ENCODE peak calls at places on chromosomes 12 and 14, in eight cellular contexts. V is osteocyte, J is endothelial cell, R is dorsolateral prefrontal cortex, Z is breast epithelium, O is PC-3, H is fibroblast of pulmonary artery, N is PC-9. M is an unnamed sample.

GRCh38 chr12:128852885-128853284 is 393 bp upstream of the GLT1D1 start:
- DNase-seq in V (no peak), J (no peak), R (no peak), Z (no peak), O (no peak), H (no peak), N (no peak), M (no peak)

GRCh38 chr14:77580964-77581505 is 35.4 kb downstream of the SPTLC2 start:
- DNase-seq in V (no peak), J (no peak), R (no peak), Z (no peak), O (peak), H (peak), N (peak), M (peak)

GRCh38 chr12:30026621-30027234 is 243.0 kb upstream of the TMTC1 start:
- DNase-seq in V (no peak), J (no peak), R (no peak), Z (no peak), O (peak), H (peak), N (peak), M (peak)

GRCh38 chr12:93745304-93745703 is 68.1 kb downstream of the CRADD start:
- DNase-seq in V (no peak), J (no peak), R (no peak), Z (no peak), O (no peak), H (no peak), N (no peak), M (no peak)

GRCh38 chr14:96776791-96777190 is 20.4 kb upstream of the VRK1 start:
- DNase-seq in V (no peak), J (no peak), R (no peak), Z (no peak), O (no peak), H (no peak), N (no peak), M (no peak)

GRCh38 chr12:127054531-127054930 is 1212.4 kb upstream of the TMEM132C start:
- DNase-seq in V (no peak), J (no peak), R (no peak), Z (no peak), O (peak), H (peak), N (peak), M (no peak)

GRCh38 chr12:130337476-130338303 is at the start of gene PIWIL1:
- DNase-seq in V (no peak), J (no peak), R (no peak), Z (no peak), O (no peak), H (no peak), N (no peak), M (no peak)

GRCh38 chr12:4991373-4991772 is 52.3 kb upstream of the KCNA5 start:
- DNase-seq in V (no peak), J (no peak), R (no peak), Z (no peak), O (no peak), H (no peak), N (no peak), M (no peak)

GRCh38 chr12:112778400-112778799 is 13.1 kb upstream of the RPH3A start:
- DNase-seq in V (no peak), J (no peak), R (no peak), Z (no peak), O (no peak), H (no peak), N (no peak), M (no peak)

GRCh38 chr12:53483979-53484377 is 15.3 kb downstream of the MAP3K12 start:
- DNase-seq in V (no peak), J (no peak), R (no peak), Z (no peak), O (no peak), H (no peak), N (no peak), M (no peak)

GRCh38 chr14:23141706-23142467 is 22.8 kb upstream of the CEBPE start:
- DNase-seq in V (no peak), J (no peak), R (no peak), Z (peak), O (peak), H (peak), N (peak), M (no peak)

GRCh38 chr12:52437508-52437907 is 3.3 kb upstream of the KRT75 start:
- DNase-seq in V (no peak), J (no peak), R (no peak), Z (no peak), O (no peak), H (no peak), N (no peak), M (no peak)

GRCh38 chr12:102118874-102119273 is 1.0 kb downstream of the NUP37 start:
- DNase-seq in V (no peak), J (no peak), R (no peak), Z (no peak), O (no peak), H (no peak), N (no peak), M (no peak)

GRCh38 chr12:10709808-10710207 is 13.3 kb downstream of the YBX3 start:
- DNase-seq in V (no peak), J (no peak), R (no peak), Z (no peak), O (no peak), H (no peak), N (no peak), M (no peak)

GRCh38 chr12:58105225-58106119 is 164.1 kb downstream of the ATP23 start:
- DNase-seq in V (no peak), J (no peak), R (no peak), Z (no peak), O (peak), H (peak), N (no peak), M (no peak)
- TF ChIP-seq CTCF in V (peak), J (peak), R (no peak), Z (peak), O (peak), H (peak), N (peak), M (peak)

GRCh38 chr12:74538491-74539258 is 1.0 kb downstream of the ATXN7L3B start:
- DNase-seq in V (no peak), J (no peak), R (no peak), Z (no peak), O (peak), H (no peak), N (no peak), M (no peak)

GRCh38 chr12:74537126-74537706 is 419 bp upstream of the ATXN7L3B start:
- DNase-seq in V (no peak), J (no peak), R (no peak), Z (no peak), O (peak), H (peak), N (peak), M (peak)

GRCh38 chr12:74539765-74540526 is 2.3 kb downstream of the ATXN7L3B start:
- DNase-seq in V (no peak), J (no peak), R (no peak), Z (no peak), O (no peak), H (no peak), N (no peak), M (no peak)

GRCh38 chr12:74539261-74539660 is 1.6 kb downstream of the ATXN7L3B start:
- DNase-seq in V (no peak), J (no peak), R (no peak), Z (no peak), O (peak), H (no peak), N (no peak), M (no peak)

DNA sequence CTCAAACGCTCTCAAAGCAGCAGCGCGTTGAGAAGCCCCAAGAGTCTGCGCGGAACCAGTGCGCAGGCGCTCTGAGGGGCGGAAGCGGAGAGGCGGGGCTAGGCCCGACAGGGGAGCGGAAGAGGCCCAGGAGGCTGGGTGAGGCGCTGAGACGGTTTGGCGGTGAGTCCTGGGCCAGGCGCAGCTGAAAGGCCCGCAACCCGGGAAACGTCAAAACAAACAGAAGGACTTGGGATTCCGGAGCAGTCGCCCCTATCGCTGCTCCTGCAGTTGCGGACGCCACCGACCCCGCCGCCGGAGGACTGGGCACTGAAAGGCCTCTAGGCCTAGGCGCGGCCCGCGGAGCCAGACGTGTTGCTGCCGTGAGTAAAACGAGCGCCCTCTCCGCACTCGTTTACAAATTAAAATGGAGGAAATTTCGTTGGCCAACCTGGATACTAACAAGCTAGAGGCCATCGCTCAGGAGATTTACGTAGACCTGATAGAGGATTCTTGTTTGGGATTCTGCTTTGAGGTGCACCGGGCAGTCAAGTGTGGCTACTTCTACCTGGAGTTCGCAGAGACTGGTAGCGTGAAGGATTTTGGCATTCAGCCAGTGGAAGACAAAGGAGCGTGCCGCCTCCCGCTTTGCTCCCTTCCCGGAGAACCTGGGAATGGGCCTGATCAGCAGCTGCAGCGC is at the start of gene ATXN7L3B:
- DNase-seq in V (peak), J (peak), R (peak), Z (peak), O (peak), H (peak), N (peak), M (peak)
- TF ChIP-seq CTCF in V (no peak), J (no peak), R (no peak), Z (peak), O (no peak), H (no peak), N (no peak), M (no peak)

GRCh38 chr14:93978735-93979134 is 2.4 kb upstream of the ASB2 start:
- DNase-seq in V (no peak), J (no peak), R (no peak), Z (no peak), O (no peak), H (no peak), N (no peak), M (no peak)
- TF ChIP-seq CTCF in V (no peak), J (no peak), R (no peak), Z (no peak), O (no peak), H (no peak), N (no peak), M (no peak)

GRCh38 chr14:104724981-104725771 is 1.1 kb downstream of the ADSS1 start:
- DNase-seq in V (no peak), J (peak), R (no peak), Z (no peak), O (peak), H (peak), N (no peak), M (no peak)
- TF ChIP-seq CTCF in V (peak), J (no peak), R (no peak), Z (no peak), O (peak), H (peak), N (no peak), M (peak)

GRCh38 chr12:7907009-7907408 is 29.0 kb downstream of the SLC2A3 start:
- DNase-seq in V (no peak), J (peak), R (no peak), Z (no peak), O (peak), H (peak), N (peak), M (no peak)
- TF ChIP-seq CTCF in V (peak), J (peak), R (no peak), Z (no peak), O (peak), H (peak), N (peak), M (peak)

GRCh38 chr14:89236846-89237245 is 180.2 kb downstream of the FOXN3 start:
- DNase-seq in V (no peak), J (no peak), R (no peak), Z (no peak), O (no peak), H (no peak), N (no peak), M (no peak)

GRCh38 chr14:89241934-89242670 is 174.9 kb downstream of the FOXN3 start:
- DNase-seq in V (no peak), J (no peak), R (no peak), Z (no peak), O (peak), H (no peak), N (no peak), M (no peak)

GRCh38 chr14:89240414-89240813 is 176.6 kb downstream of the FOXN3 start:
- DNase-seq in V (no peak), J (no peak), R (no peak), Z (no peak), O (peak), H (peak), N (no peak), M (peak)

GRCh38 chr14:89241265-89241664 is 175.8 kb downstream of the FOXN3 start:
- DNase-seq in V (no peak), J (no peak), R (no peak), Z (no peak), O (no peak), H (no peak), N (no peak), M (no peak)

GRCh38 chr14:89237923-89238529 is 179.0 kb downstream of the FOXN3 start:
- DNase-seq in V (no peak), J (no peak), R (no peak), Z (no peak), O (peak), H (peak), N (no peak), M (no peak)
- TF ChIP-seq CTCF in V (peak), J (no peak), R (no peak), Z (peak), O (peak), H (peak), N (peak), M (peak)

GRCh38 chr12:131882804-131883520 is 11.5 kb upstream of the ULK1 start:
- DNase-seq in V (no peak), J (no peak), R (no peak), Z (no peak), O (peak), H (no peak), N (peak), M (no peak)
- TF ChIP-seq CTCF in V (peak), J (no peak), R (no peak), Z (no peak), O (no peak), H (no peak), N (no peak), M (no peak)

GRCh38 chr12:58931518-58931917 is 11.2 kb upstream of the LRIG3 start:
- DNase-seq in V (no peak), J (no peak), R (no peak), Z (no peak), O (no peak), H (no peak), N (no peak), M (no peak)
- TF ChIP-seq CTCF in V (no peak), J (no peak), R (no peak), Z (no peak), O (peak), H (peak), N (no peak), M (no peak)

GRCh38 chr12:69141074-69141473 is 98.3 kb upstream of the CPSF6 start:
- DNase-seq in V (no peak), J (no peak), R (no peak), Z (no peak), O (no peak), H (no peak), N (no peak), M (no peak)
- TF ChIP-seq CTCF in V (no peak), J (no peak), R (no peak), Z (no peak), O (no peak), H (no peak), N (no peak), M (no peak)

DNA sequence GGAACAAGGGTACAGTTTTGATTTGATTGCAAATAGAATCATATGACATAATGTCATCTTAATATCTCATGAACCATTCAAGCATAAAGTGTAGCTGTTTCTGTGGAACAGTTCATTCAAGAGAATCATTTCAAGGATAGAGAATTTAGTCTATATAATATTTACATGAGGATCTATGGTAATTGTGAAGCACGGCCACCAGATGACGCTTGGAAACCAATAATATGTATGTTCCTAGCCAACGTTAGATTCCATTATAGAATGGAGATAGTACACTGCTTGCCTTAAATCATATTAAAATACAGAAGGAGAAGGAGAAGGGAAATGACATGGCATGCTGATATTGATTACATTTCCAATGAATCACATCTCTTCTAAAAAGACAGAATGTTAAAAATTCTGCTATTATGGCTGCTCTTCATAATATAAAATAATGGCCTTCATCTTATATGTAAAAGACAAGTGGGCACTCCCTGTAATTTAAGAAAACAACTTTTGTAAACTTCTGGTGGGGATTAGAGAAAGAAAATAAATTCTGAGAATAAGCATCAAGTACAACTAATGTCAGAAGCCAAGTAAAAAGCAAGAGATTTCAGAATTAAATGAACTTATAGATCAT is 351.0 kb downstream of the NAV3 start:
- DNase-seq in V (no peak), J (no peak), R (peak), Z (no peak), O (peak), H (peak), N (no peak), M (no peak)
- TF ChIP-seq CTCF in V (peak), J (peak), R (no peak), Z (no peak), O (peak), H (peak), N (peak), M (peak)